ENCODE peak calls at places on chromosomes 7 and 10, in five cellular contexts. N is fibroblast of mammary gland, T is suprapubic skin, I is bronchial epithelial cell, Z is cardiac muscle cell. V is an unnamed sample.

GRCh38 chr10:99709480-99710229 is 22.3 kb downstream of the COX15 start:
- DNase-seq in I (peak; percentile 47), N (peak; percentile 67), T (no peak), Z (no peak), V (no peak)

GRCh38 chr10:61835069-61835908 is 66.2 kb upstream of the ARID5B start:
- DNase-seq in N (peak; percentile 87), I (peak; percentile 71), Z (peak; percentile 84), T (no peak), V (peak; percentile 87)

GRCh38 chr10:47331954-47332353 is 9.7 kb downstream of the GDF2 start:
- DNase-seq in Z (no peak), N (no peak), T (peak; percentile 50), I (no peak), V (no peak)

GRCh38 chr10:93701903-93702277 is 502 bp downstream of the FRA10AC1 start:
- DNase-seq in T (no peak), I (peak; percentile 57), Z (peak; percentile 53), N (peak; percentile 56), V (peak; percentile 60)

GRCh38 chr10:76209135-76209534 is 777.7 kb downstream of the LRMDA start:
- DNase-seq in I (peak; percentile 31), N (peak; percentile 78), Z (no peak), T (no peak), V (no peak)

GRCh38 chr10:45555789-45556188 is 116.8 kb downstream of the ZFAND4 start:
- DNase-seq in N (peak; percentile 22), I (peak; percentile 25), Z (peak; percentile 56), T (no peak), V (peak; percentile 63)

GRCh38 chr10:116669080-116669479 is 48.3 kb downstream of the PNLIPRP2 start:
- DNase-seq in N (peak; percentile 42), Z (no peak), T (peak; percentile 55), I (no peak), V (no peak)

GRCh38 chr7:1359681-1360485 is 99.4 kb downstream of the MICALL2 start:
- DNase-seq in I (no peak), T (peak; percentile 66), Z (no peak), N (no peak), V (no peak)

GRCh38 chr10:77205135-77205534 is 432.5 kb downstream of the KCNMA1 start:
- DNase-seq in I (no peak), Z (no peak), T (no peak), N (no peak), V (no peak)

GRCh38 chr7:92988051-92988450 is 129.7 kb downstream of the SAMD9 start:
- DNase-seq in Z (peak; percentile 62), I (peak; percentile 93), T (no peak), N (peak; percentile 75), V (peak; percentile 72)

GRCh38 chr10:98855403-98856189 is 380.1 kb downstream of the HPSE2 start:
- DNase-seq in N (no peak), Z (no peak), I (no peak), T (no peak), V (no peak)

GRCh38 chr7:70788276-70788675 is 343.7 kb upstream of the GALNT17 start:
- DNase-seq in N (no peak), Z (no peak), T (no peak), I (no peak), V (no peak)

GRCh38 chr7:1753563-1753867 is 83.4 kb downstream of the ELFN1 start:
- DNase-seq in N (no peak), T (no peak), Z (no peak), I (no peak), V (no peak)

GRCh38 chr10:116744163-116744788 is 1.9 kb upstream of the HSPA12A start:
- DNase-seq in I (no peak), T (no peak), N (no peak), Z (no peak), V (no peak)

GRCh38 chr10:91551856-91552255 is 81.0 kb downstream of the PPP1R3C start:
- DNase-seq in I (peak; percentile 41), T (no peak), N (peak; percentile 72), Z (peak; percentile 86), V (peak; percentile 86)

GRCh38 chr7:99381664-99382075 is 7.1 kb downstream of the ARPC1B start:
- DNase-seq in T (no peak), Z (no peak), I (no peak), N (no peak), V (no peak)
- H3K4me3 ChIP-seq in T (no peak overlapping the region), Z (no peak overlapping the region), I (no peak overlapping the region), N (no peak overlapping the region), V (no peak overlapping the region)

DNA sequence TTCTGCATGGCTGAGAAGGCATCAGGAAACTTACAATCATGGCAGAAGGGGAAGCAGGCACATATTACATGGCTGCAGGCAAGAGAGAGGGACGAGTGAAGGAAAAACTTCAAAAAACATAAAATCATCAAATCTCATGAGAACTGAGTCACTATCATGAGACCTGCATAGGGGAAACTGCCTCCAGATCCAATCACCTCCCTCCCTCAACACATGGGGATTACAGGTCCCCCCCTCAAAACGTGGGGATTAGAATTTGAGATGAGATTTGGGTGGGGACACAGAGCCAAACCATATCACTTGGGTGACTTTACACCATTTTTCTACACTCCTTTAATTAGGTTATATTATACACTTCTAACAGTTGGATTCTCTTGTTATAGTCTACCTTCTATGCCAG is 490.7 kb upstream of the KCND2 start:
- DNase-seq in N (no peak), T (no peak), I (no peak), Z (no peak), V (no peak)
- TF ChIP-seq CTCF in N (no peak), T (no peak), I (no peak), Z (no peak), V (no peak)

GRCh38 chr7:159146084-159146858 is 1.6 kb upstream of the VIPR2 start:
- DNase-seq in Z (no peak), T (no peak), I (no peak), N (no peak), V (no peak)

GRCh38 chr7:159143780-159144755 is 599 bp downstream of the VIPR2 start:
- DNase-seq in N (no peak), Z (no peak), T (no peak), I (no peak), V (no peak)

GRCh38 chr7:159142730-159143129 is 1.9 kb downstream of the VIPR2 start:
- DNase-seq in Z (no peak), T (no peak), I (no peak), N (no peak), V (no peak)

GRCh38 chr7:159145544-159145891 is 851 bp upstream of the VIPR2 start:
- DNase-seq in T (no peak), Z (no peak), N (no peak), I (no peak), V (no peak)

DNA sequence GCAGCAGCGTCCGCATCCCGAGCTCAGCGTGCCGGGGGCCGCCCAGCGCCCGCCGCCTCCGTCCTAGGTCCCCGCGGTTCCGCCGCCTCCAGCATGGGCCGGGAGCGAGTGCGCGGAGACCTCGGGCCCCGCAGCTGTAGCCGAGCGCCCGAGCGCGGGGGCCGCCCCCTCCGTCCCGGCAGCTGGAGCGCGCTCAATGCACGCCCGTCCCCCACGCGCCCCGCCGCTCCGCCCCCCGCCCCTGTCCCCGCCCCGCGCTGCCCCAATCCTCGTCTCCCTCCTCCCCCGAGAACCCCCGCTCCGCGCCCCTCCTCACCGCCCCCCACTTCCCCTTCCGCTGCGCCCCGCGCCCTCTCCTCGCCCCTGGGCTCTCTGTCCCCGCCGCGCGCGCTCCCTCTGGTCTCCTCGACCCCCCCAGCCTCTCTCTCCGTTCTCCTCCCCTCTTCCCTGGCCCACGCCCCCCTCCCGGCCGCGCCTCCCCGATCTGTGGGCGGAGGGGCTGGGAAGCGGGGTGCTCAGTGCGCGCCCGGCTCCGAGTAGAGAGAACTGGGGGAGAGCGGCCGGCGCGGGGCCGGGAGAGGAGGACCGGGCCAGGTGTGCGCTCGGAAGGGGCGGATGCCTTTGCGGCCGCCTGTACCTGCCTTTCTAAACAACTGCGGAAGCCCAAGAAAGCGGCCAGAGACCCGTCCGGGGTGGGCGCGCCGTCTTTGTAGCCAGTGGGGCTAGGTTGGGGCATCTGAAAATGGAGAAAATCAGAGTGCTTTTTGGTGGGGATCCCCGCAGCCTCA is at the start of gene VIPR2:
- DNase-seq in Z (no peak), T (no peak), I (no peak), N (no peak), V (no peak)
- H3K4me3 ChIP-seq in Z (peak within 1 kb of the TSS; percentile 42), T (peak within 1 kb of the TSS; percentile 53), I (no peak within 1 kb of the TSS), N (no peak within 1 kb of the TSS), V (no peak within 1 kb of the TSS)

GRCh38 chr7:36878288-36878687 is 154.0 kb upstream of the AOAH start:
- DNase-seq in T (no peak), Z (no peak), N (no peak), I (no peak), V (no peak)

GRCh38 chr7:36879021-36879420 is 154.7 kb upstream of the AOAH start:
- DNase-seq in Z (no peak), I (no peak), T (no peak), N (no peak), V (no peak)

GRCh38 chr7:36881206-36881605 is 156.9 kb upstream of the AOAH start:
- DNase-seq in Z (peak; percentile 17), I (peak; percentile 57), N (no peak), T (no peak), V (no peak)

GRCh38 chr7:36875794-36876193 is 151.5 kb upstream of the AOAH start:
- DNase-seq in N (no peak), T (no peak), I (no peak), Z (no peak), V (no peak)

GRCh38 chr7:36880108-36880507 is 155.8 kb upstream of the AOAH start:
- DNase-seq in I (no peak), Z (no peak), N (no peak), T (no peak), V (no peak)
- TF ChIP-seq CTCF in I (no peak), Z (no peak), N (no peak), T (no peak), V (no peak)

GRCh38 chr7:149704507-149704906 is 68.9 kb downstream of the ZNF467 start:
- DNase-seq in Z (peak; percentile 71), N (no peak), T (no peak), I (no peak), V (peak; percentile 56)
- H3K4me3 ChIP-seq in Z (no peak overlapping the region), N (no peak overlapping the region), T (no peak overlapping the region), I (no peak overlapping the region), V (no peak overlapping the region)

GRCh38 chr10:32646535-32646934 is 200.6 kb downstream of the CCDC7 start:
- DNase-seq in Z (no peak), T (no peak), I (no peak), N (no peak), V (no peak)
- TF ChIP-seq CTCF in Z (no peak), T (no peak), I (no peak), N (no peak), V (no peak)

GRCh38 chr10:31706921-31707571 is 221.6 kb downstream of the ARHGAP12 start:
- DNase-seq in T (no peak), N (no peak), Z (peak; percentile 30), I (no peak), V (peak; percentile 31)

GRCh38 chr10:31709028-31709427 is 219.6 kb downstream of the ARHGAP12 start:
- DNase-seq in N (no peak), I (no peak), Z (no peak), T (no peak), V (no peak)

GRCh38 chr10:31706464-31706863 is 222.2 kb downstream of the ARHGAP12 start:
- DNase-seq in T (no peak), Z (no peak), N (no peak), I (no peak), V (no peak)

GRCh38 chr10:31708513-31708912 is 220.1 kb downstream of the ARHGAP12 start:
- DNase-seq in T (no peak), N (no peak), I (no peak), Z (no peak), V (peak; percentile 24)

GRCh38 chr10:31707578-31708411 is 220.8 kb downstream of the ARHGAP12 start:
- DNase-seq in T (no peak), I (peak; percentile 59), Z (peak; percentile 80), N (peak; percentile 79), V (peak; percentile 82)
- H3K4me3 ChIP-seq in T (peak overlapping the region; percentile 5), I (no peak overlapping the region), Z (no peak overlapping the region), N (no peak overlapping the region), V (peak overlapping the region; percentile 6)

V was measured in fibroblast of pulmonary artery.